ENCODE peak calls at places on chromosomes 4 and X, in ten cellular contexts. K is cardiac muscle cell, D is fibroblast of lung, P is breast epithelium, A is testis, W is suprapubic skin, X is tibial nerve, C is endothelial cell of umbilical vein, V is heart left ventricle, H is IMR-90. N is an unnamed sample. For H3K4me1 and H3K27me3, the result is how much of the 10 kb centered on the place peaks cover.

GRCh38 chr4:122621010-122621616 is at the start of gene IL21:
- DNase-seq in D (no peak), A (no peak), W (no peak), X (no peak), V (no peak), K (no peak), H (no peak), P (no peak), C (no peak), N (no peak)

GRCh38 chr4:159871141-159871540 is 768.3 kb downstream of the RAPGEF2 start:
- DNase-seq in P (no peak), D (peak), K (no peak), H (no peak), C (no peak), W (no peak), A (no peak), V (no peak), X (no peak), N (no peak)

GRCh38 chr4:97952763-97953162 is 190.5 kb downstream of the STPG2 start:
- DNase-seq in H (no peak), C (no peak), W (no peak), X (no peak), D (no peak), A (no peak), V (no peak), K (no peak), P (no peak), N (no peak)

GRCh38 chr4:124018383-124019317 is 622.1 kb downstream of the SPRY1 start:
- DNase-seq in P (no peak), A (peak), W (peak), D (peak), H (peak), K (peak), V (peak), C (peak), X (peak), N (peak)

GRCh38 chr4:34422472-34422871 is 1821.8 kb downstream of the ARAP2 start:
- DNase-seq in A (no peak), K (no peak), P (no peak), C (no peak), V (no peak), W (no peak), H (no peak), X (no peak), D (peak), N (no peak)

GRCh38 chr4:7434766-7435150 is at the start of gene PSAPL1:
- DNase-seq in H (peak), V (peak), A (peak), K (peak), P (no peak), D (peak), C (no peak), X (no peak), W (no peak), N (peak)

GRCh38 chr4:1400191-1400805 is 5.9 kb downstream of the NKX1-1 start:
- DNase-seq in P (no peak), X (no peak), H (no peak), V (peak), C (no peak), A (peak), K (no peak), D (no peak), W (no peak), N (no peak)

GRCh38 chr4:83074086-83074704 is 39.2 kb downstream of the COPS4 start:
- DNase-seq in V (no peak), A (peak), C (peak), P (no peak), X (peak), K (peak), W (no peak), D (peak), H (peak), N (no peak)

GRCh38 chr4:37890501-37891220 is at the start of gene TBC1D1:
- DNase-seq in X (peak), V (peak), A (peak), W (peak), C (no peak), H (no peak), K (peak), D (no peak), P (peak), N (peak)

GRCh38 chr4:48275247-48275646 is 5.6 kb upstream of the TEC start:
- DNase-seq in P (no peak), D (no peak), H (peak), A (no peak), K (peak), C (no peak), X (no peak), W (no peak), V (no peak), N (no peak)

GRCh38 chr4:11402192-11402591 is 26.5 kb downstream of the HS3ST1 start:
- DNase-seq in H (no peak), V (no peak), X (no peak), P (no peak), D (no peak), W (no peak), K (no peak), A (no peak), C (no peak), N (no peak)

GRCh38 chr4:5783486-5783885 is 72.5 kb downstream of the EVC start:
- DNase-seq in A (no peak), X (no peak), H (no peak), K (no peak), D (no peak), C (no peak), P (no peak), V (no peak), W (peak), N (no peak)

GRCh38 chr4:67909910-67910905 is 26.4 kb upstream of the TMPRSS11D start:
- DNase-seq in C (peak), V (no peak), X (no peak), K (peak), D (no peak), P (no peak), H (peak), W (no peak), A (no peak), N (no peak)

GRCh38 chr4:73867783-73868182 is 1.4 kb upstream of the CXCL1 start:
- DNase-seq in V (no peak), X (no peak), W (no peak), C (no peak), P (no peak), A (no peak), K (no peak), D (peak), H (no peak), N (no peak)

GRCh38 chr4:41399191-41399590 is 138.8 kb upstream of the LIMCH1 start:
- DNase-seq in C (no peak), D (no peak), A (no peak), V (no peak), W (no peak), X (no peak), H (no peak), K (no peak), P (no peak), N (no peak)
- TF ChIP-seq CTCF in C (no peak), D (no peak), A (no peak), V (no peak), W (no peak), X (no peak), H (no peak), K (no peak), P (no peak), N (no peak)

DNA sequence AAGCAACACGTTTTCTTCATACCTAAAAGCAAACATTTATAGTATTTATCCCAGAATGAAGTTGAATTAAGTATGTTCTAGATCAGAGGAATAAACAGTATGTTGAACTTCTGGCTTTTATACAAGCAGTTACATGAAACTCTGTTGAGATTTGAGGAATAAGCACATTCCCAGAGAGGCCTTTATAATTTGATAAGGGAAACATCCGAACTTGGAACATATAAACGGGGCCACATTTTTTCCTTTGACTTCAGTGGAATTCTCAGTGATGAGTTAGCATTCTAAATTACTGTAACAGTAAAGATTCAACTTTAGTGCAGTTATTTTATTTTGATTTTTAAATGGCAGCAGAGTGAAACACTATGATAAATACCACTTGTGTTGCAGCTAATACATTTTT is 119.5 kb downstream of the GLRA3 start:
- DNase-seq in K (no peak), W (no peak), C (no peak), P (no peak), A (no peak), V (no peak), D (no peak), X (no peak), H (no peak), N (no peak)
- H3K4me1 ChIP-seq in K (under half), W (under half), C (under half), P (under half), A (under half), V (under half), D (under half), X (under half), H (under half), N (under half)

DNA sequence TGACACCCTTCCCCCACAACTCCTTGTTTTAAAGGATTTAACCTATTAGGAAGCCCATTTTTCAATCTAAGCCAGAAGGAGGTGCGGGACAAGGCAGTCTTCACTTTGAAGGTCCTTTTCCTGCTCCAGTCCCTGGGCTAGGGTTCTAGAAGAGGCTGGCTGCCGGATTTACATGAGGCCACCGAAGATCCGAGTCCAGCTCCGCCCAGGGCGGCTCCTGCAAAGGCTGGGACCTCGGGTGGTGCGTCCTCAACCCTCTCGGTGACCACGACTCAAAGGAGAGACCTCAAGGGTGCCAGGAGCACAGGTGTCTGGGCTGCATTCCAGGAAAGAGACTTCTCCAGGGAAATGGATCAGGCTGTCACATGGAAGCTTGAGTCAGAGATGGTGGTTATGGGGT is 471.6 kb downstream of the PCDH19 start:
- DNase-seq in A (no peak), V (no peak), H (no peak), P (no peak), W (no peak), K (no peak), D (no peak), C (no peak), X (no peak), N (no peak)
- H3K27me3 ChIP-seq in A (under half), V (under half), H (under half), P (under half), W (under half), K (under half), D (under half), C (under half), X (under half), N (under half)

GRCh38 chr4:28682872-28683271 is 1822.2 kb downstream of the STIM2 start:
- DNase-seq in H (no peak), K (no peak), D (no peak), X (no peak), A (no peak), C (no peak), W (no peak), P (no peak), V (no peak), N (no peak)

GRCh38 chr4:28690890-28691289 is 1830.2 kb downstream of the STIM2 start:
- DNase-seq in X (no peak), W (no peak), V (no peak), D (no peak), C (no peak), H (no peak), K (no peak), P (no peak), A (no peak), N (no peak)

DNA sequence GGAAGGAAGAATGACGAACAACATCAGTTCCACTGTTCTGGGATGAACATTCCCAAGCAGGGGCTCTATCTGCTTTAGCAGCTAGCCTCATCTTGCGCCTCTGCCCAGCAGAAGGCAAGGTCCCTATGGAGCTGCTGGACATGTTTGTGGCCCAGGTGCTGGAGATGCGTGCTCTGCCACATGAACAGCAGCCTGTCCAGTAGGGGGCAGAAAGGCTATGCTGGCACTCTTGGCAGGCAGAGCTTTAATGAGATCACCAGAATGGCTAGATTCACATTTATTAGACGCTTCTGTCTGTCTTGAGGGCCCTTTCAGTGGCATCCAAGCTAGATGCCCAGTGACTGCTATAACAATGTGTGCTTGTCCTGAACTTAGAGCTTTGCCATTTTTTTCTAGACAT is 1826.0 kb downstream of the STIM2 start:
- DNase-seq in X (no peak), D (peak), P (no peak), K (peak), C (peak), W (no peak), A (peak), V (no peak), H (peak), N (no peak)
- TF ChIP-seq CTCF in X (no peak), D (peak), P (no peak), K (peak), C (peak), W (no peak), A (peak), V (peak), H (peak), N (no peak)

GRCh38 chr4:77617203-77617602 is 11.6 kb downstream of the CXCL13 start:
- DNase-seq in C (no peak), P (no peak), V (no peak), X (no peak), K (no peak), H (no peak), D (peak), W (no peak), A (no peak), N (no peak)
- H3K4me1 ChIP-seq in C (under half), P (under half), V (under half), X (under half), K (under half), H (under half), D (under half), W (under half), A (under half), N (under half)